ENCODE peak calls at places on chromosome 19, in six cellular contexts. B, D, T, K, A and I are unnamed samples.
A peak's percentile ranks its signal among the peaks of the same experiment; 100 is the strongest.

GRCh38 chr19:5035105-5035761 is 66.3 kb downstream of the KDM4B start:
- DNase-seq in D (no peak), K (no peak), A (no peak), T (no peak), B (no peak), I (no peak)

GRCh38 chr19:10471909-10472308 is 31.2 kb downstream of the KEAP1 start:
- DNase-seq in A (no peak), K (no peak), B (no peak), D (no peak), T (no peak), I (no peak)

GRCh38 chr19:17766543-17767131 is 15.4 kb downstream of the FCHO1 start:
- DNase-seq in K (peak; percentile 70), A (peak; percentile 61), D (peak; percentile 70), B (no peak), T (peak; percentile 63), I (peak; percentile 88)

GRCh38 chr19:49809155-49809986 is 3.7 kb downstream of the FUZ start:
- DNase-seq in B (no peak), T (no peak), K (peak; percentile 51), A (no peak), D (no peak), I (no peak)

GRCh38 chr19:3555653-3556422 is 1.5 kb downstream of the MFSD12 start:
- DNase-seq in B (no peak), D (no peak), T (no peak), K (no peak), A (no peak), I (no peak)

GRCh38 chr19:53696951-53697350 is 65.2 kb downstream of the DPRX start:
- DNase-seq in K (no peak), A (no peak), T (no peak), B (no peak), D (peak; percentile 14), I (peak; percentile 22)

GRCh38 chr19:34590228-34590627 is 86.7 kb downstream of the SCGB2B2 start:
- DNase-seq in A (no peak), T (no peak), D (no peak), K (no peak), B (no peak), I (no peak)

GRCh38 chr19:38898788-38899446 is 501 bp downstream of the SIRT2 start:
- DNase-seq in D (peak; percentile 20), A (no peak), B (no peak), K (peak; percentile 50), T (no peak), I (no peak)

GRCh38 chr19:7789447-7789846 is 26.4 kb downstream of the CLEC4M start:
- DNase-seq in T (no peak), B (no peak), D (no peak), K (no peak), A (peak; percentile 42), I (no peak)

GRCh38 chr19:18450934-18451836 is 13.3 kb upstream of the ISYNA1 start:
- DNase-seq in B (no peak), A (peak; percentile 95), K (peak; percentile 72), D (peak; percentile 74), T (no peak), I (no peak)